ENCODE peak calls at places on chromosomes 12 and 14, in ten cellular contexts. I is suprapubic skin, Y is IMR-90, A is vagina, K is HepG2, Q is testis, C is GM12891, H is esophagus squamous epithelium, J is GM12892, M is HCT116. U is an unnamed sample.
A peak's percentile ranks its signal among the peaks of the same experiment; 100 is the strongest.

GRCh38 chr14:38987781-38988180 is 115.3 kb downstream of the SEC23A start:
- DNase-seq in I (no peak), Y (no peak), A (no peak), K (no peak), Q (no peak), C (no peak), H (no peak), J (no peak), M (no peak), U (no peak)

GRCh38 chr12:42372154-42372791 is 46.3 kb downstream of the PPHLN1 start:
- DNase-seq in I (no peak), Y (peak; percentile 46), A (no peak), K (peak; percentile 58), Q (no peak), C (peak; percentile 5), H (no peak), J (peak; percentile 19), M (peak; percentile 42), U (no peak)

GRCh38 chr12:108918960-108919642 is 39.2 kb downstream of the DAO start:
- DNase-seq in I (no peak), Y (no peak), A (no peak), K (no peak), Q (no peak), C (no peak), H (no peak), J (no peak), M (no peak), U (no peak)

GRCh38 chr12:123763093-123763492 is 992 bp downstream of the DNAH10 start:
- DNase-seq in I (no peak), Y (no peak), A (no peak), K (no peak), Q (no peak), C (no peak), H (no peak), J (no peak), M (no peak), U (no peak)

GRCh38 chr12:56296207-56296785 is 3.8 kb downstream of the CS start:
- DNase-seq in I (no peak), Y (no peak), A (no peak), K (no peak), Q (no peak), C (no peak), H (no peak), J (no peak), M (no peak), U (no peak)

GRCh38 chr14:91729756-91730155 is 2.1 kb downstream of the CATSPERB start:
- DNase-seq in I (no peak), Y (no peak), A (no peak), K (no peak), Q (no peak), C (no peak), H (no peak), J (no peak), M (no peak), U (no peak)

GRCh38 chr14:38524636-38525403 is 268.9 kb upstream of the CLEC14A start:
- DNase-seq in I (no peak), Y (no peak), A (no peak), K (no peak), Q (no peak), C (no peak), H (no peak), J (no peak), M (no peak), U (no peak)

GRCh38 chr12:28427046-28427445 is 236.8 kb downstream of the CCDC91 start:
- DNase-seq in I (no peak), Y (no peak), A (no peak), K (no peak), Q (no peak), C (no peak), H (no peak), J (no peak), M (no peak), U (no peak)

GRCh38 chr12:43861015-43861846 is 25.4 kb downstream of the TMEM117 start:
- DNase-seq in I (no peak), Y (peak; percentile 49), A (no peak), K (no peak), Q (no peak), C (no peak), H (no peak), J (no peak), M (no peak), U (no peak)

GRCh38 chr12:15688838-15689237 is 100.3 kb downstream of the EPS8 start:
- DNase-seq in I (no peak), Y (no peak), A (no peak), K (no peak), Q (no peak), C (no peak), H (no peak), J (no peak), M (no peak), U (no peak)

GRCh38 chr12:123269980-123270379 is 1.7 kb downstream of the CDK2AP1 start:
- DNase-seq in I (no peak), Y (no peak), A (no peak), K (peak; percentile 92), Q (no peak), C (no peak), H (no peak), J (no peak), M (no peak), U (no peak)

GRCh38 chr12:111792155-111792876 is 25.6 kb downstream of the ALDH2 start:
- DNase-seq in I (no peak), Y (peak; percentile 41), A (no peak), K (no peak), Q (peak; percentile 91), C (no peak), H (no peak), J (no peak), M (no peak), U (peak; percentile 96)

GRCh38 chr12:57461904-57462306 is 2.3 kb downstream of the GLI1 start:
- DNase-seq in I (no peak), Y (peak; percentile 33), A (no peak), K (no peak), Q (no peak), C (no peak), H (no peak), J (no peak), M (no peak), U (no peak)

GRCh38 chr14:101781240-101782061 is 19.9 kb downstream of the PPP2R5C start:
- DNase-seq in I (no peak), Y (no peak), A (no peak), K (no peak), Q (no peak), C (peak; percentile 46), H (no peak), J (peak; percentile 40), M (no peak), U (peak; percentile 37)

GRCh38 chr14:75981826-75982723 is at the start of gene TGFB3:
- DNase-seq in I (peak; percentile 92), Y (peak; percentile 93), A (peak; percentile 96), K (peak; percentile 52), Q (peak; percentile 88), C (peak; percentile 63), H (no peak), J (peak; percentile 71), M (peak; percentile 51), U (peak; percentile 87)
- TF ChIP-seq POLR2A in I (no peak), Y (peak; percentile 75), A (peak; percentile 81), K (no peak), Q (peak; percentile 47), C (no peak), H (no peak), J (no peak), M (no peak), U (peak; percentile 46)

GRCh38 chr14:89493877-89494634 is 77.0 kb upstream of the FOXN3 start:
- DNase-seq in I (no peak), Y (no peak), A (no peak), K (peak; percentile 73), Q (no peak), C (peak; percentile 38), H (no peak), J (peak; percentile 17), M (no peak), U (no peak)
- TF ChIP-seq POLR2A in I (no peak), Y (no peak), A (no peak), K (no peak), Q (no peak), C (no peak), H (no peak), J (no peak), M (no peak), U (no peak)

DNA sequence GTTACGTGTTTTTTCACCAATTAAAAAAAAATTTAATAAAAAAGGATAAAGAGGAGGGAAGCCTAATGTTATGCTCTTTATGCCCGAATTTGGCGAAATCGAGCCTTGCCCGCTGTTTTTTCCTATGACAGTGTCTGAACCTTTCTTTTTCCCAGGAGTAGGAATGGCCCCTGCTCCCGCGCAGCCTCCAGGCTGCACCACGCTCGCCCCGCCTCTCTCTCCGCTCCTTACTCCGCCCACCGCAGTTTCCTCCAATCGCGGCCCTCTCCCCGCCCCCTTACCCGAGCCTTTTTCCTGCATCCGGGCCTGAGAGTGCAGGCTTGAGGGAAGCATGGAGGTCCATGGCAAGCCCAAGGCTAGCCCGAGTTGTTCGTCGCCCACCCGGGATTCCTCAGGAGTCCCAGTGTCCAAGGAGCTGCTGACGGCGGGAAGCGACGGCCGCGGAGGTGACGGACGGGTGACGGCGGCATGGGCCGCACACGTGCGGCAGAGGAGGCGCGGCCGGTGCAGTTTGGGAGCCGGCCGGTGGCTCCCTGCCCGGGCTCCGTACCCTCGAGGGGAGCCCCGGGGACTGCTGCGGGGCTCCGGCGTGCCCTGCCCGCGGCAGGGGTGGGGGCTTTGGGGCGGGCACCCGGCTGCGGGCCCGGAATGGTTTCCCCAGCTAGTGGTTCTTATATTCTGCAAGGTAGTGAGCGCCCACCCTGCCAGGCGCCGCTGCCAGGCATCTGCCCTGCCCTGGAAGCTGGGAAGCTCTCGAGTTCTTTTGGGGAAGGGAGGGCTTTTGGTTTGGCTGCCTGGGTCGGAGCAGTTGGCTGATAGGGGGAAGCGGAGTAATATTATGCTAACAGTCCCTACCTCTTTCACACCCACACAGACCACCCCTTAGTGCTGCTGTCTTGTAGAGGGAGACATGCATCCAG is at the start of gene NOPCHAP1:
- DNase-seq in I (peak; percentile 95), Y (peak; percentile 75), A (peak; percentile 90), K (peak; percentile 81), Q (peak; percentile 97), C (peak; percentile 79), H (peak; percentile 31), J (peak; percentile 76), M (peak; percentile 52), U (peak; percentile 95)
- TF ChIP-seq POLR2A in I (no peak), Y (no peak), A (peak; percentile 38), K (peak; percentile 97), Q (peak; percentile 16), C (peak; percentile 64), H (no peak), J (peak; percentile 94), M (peak; percentile 72), U (no peak)

DNA sequence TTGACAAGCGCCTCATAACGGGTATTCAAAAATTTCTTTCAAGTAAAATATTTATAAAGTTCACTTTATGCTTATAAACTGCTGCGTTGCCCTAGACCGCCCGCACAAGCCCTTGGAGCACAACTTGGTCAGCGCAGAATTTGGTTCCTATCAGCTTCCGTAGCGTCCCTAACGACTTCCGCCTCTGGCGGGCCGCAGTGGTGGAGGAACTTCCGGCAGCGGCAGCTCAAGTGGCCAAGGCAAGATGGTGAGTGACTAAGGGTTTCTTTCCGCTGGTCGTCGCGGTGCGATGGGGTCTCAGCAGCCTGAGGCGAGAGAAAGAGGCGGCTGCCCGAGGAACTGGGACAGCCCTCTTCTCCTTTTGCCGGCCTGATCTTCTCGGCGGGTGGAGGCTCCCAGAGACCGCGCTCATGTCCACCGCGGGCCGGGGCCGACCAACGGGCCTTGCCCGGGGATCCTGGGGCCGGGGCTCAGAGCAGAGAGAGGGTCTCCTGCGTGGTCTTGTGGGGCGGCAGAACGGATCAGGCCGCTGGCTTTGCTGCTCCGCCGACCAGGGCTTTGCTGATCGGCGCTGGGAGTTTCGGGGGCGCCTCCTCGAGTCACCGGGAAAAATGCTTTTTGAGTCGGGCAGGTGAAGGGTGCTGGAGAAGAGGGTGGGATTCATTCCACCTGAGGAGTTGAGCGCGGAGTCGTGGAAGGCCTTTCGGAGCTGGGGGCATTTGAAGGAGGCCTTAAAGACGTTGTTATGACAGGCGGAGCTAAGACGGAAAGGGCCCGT is at the start of gene PSMC1:
- DNase-seq in I (peak; percentile 93), Y (peak; percentile 97), A (no peak), K (peak; percentile 86), Q (peak; percentile 95), C (peak; percentile 78), H (peak; percentile 45), J (peak; percentile 80), M (peak; percentile 91), U (peak; percentile 93)
- TF ChIP-seq POLR2A in I (no peak), Y (peak; percentile 94), A (no peak), K (peak; percentile 75), Q (no peak), C (peak; percentile 92), H (no peak), J (peak; percentile 82), M (peak; percentile 55), U (peak; percentile 70)